ENCODE peak calls at places on chromosomes 7 and 10, in nine cellular contexts. L is fibroblast of lung, K is GM23338, F is astrocyte, I is HCT116, A is neural progenitor cell, C is PC-3, G is H1, P is mammary epithelial cell. U is an unnamed sample.

GRCh38 chr10:78165617-78166016 is 132.0 kb downstream of the RPS24 start:
- DNase-seq in G (no peak), C (peak; percentile 83), L (no peak), P (no peak), I (peak; percentile 26), A (peak; percentile 48), K (peak; percentile 57), F (no peak), U (peak; percentile 47)

GRCh38 chr10:128802062-128802461 is 665.0 kb upstream of the MGMT start:
- DNase-seq in G (peak; percentile 17), L (no peak), I (no peak), F (no peak), A (no peak), P (no peak), C (no peak), K (no peak), U (no peak)

GRCh38 chr7:51070163-51070562 is 246.4 kb downstream of the COBL start:
- DNase-seq in K (no peak), L (no peak), G (no peak), I (no peak), C (peak; percentile 51), A (no peak), F (peak; percentile 62), P (peak; percentile 11), U (no peak)

GRCh38 chr7:138223402-138223872 is 147.2 kb downstream of the AKR1D1 start:
- DNase-seq in P (no peak), A (no peak), K (no peak), L (no peak), C (no peak), I (no peak), G (no peak), F (no peak), U (no peak)

GRCh38 chr7:123828805-123829204 is 16.2 kb upstream of the HYAL4 start:
- DNase-seq in I (no peak), K (no peak), A (no peak), G (no peak), F (no peak), L (no peak), P (no peak), C (no peak), U (no peak)

GRCh38 chr10:114684085-114684821 is 26.2 kb upstream of the ABLIM1 start:
- DNase-seq in I (no peak), F (peak; percentile 70), P (no peak), K (no peak), A (no peak), L (peak; percentile 46), C (peak; percentile 43), G (no peak), U (peak; percentile 80)

GRCh38 chr7:143188994-143189393 is 5.8 kb downstream of the TAS2R39 start:
- DNase-seq in G (no peak), P (no peak), K (peak; percentile 36), C (no peak), F (no peak), A (no peak), L (no peak), I (no peak), U (no peak)

GRCh38 chr10:82813856-82814255 is 938.9 kb downstream of the NRG3 start:
- DNase-seq in L (peak; percentile 1), P (peak; percentile 47), K (no peak), A (no peak), C (no peak), G (no peak), F (peak; percentile 70), I (no peak), U (peak; percentile 38)

GRCh38 chr7:7228967-7229366 is 46.6 kb downstream of the C1GALT1 start:
- DNase-seq in L (no peak), G (no peak), I (no peak), C (no peak), A (no peak), F (no peak), P (no peak), K (no peak), U (no peak)

GRCh38 chr10:24821986-24822385 is 98.3 kb upstream of the ARHGAP21 start:
- DNase-seq in F (peak; percentile 19), A (no peak), P (peak; percentile 81), C (peak; percentile 66), L (no peak), K (no peak), G (no peak), I (peak; percentile 21), U (peak; percentile 56)

GRCh38 chr10:8279598-8279997 is 225.1 kb downstream of the GATA3 start:
- DNase-seq in L (no peak), A (no peak), I (no peak), C (peak; percentile 58), K (no peak), F (peak; percentile 84), G (no peak), P (peak; percentile 63), U (peak; percentile 24)

GRCh38 chr7:127391591-127392181 is 822 bp downstream of the ZNF800 start:
- DNase-seq in P (peak; percentile 46), L (peak; percentile 26), C (peak; percentile 30), A (peak; percentile 56), F (peak; percentile 26), K (peak; percentile 53), G (peak; percentile 56), I (no peak), U (peak; percentile 64)

GRCh38 chr10:33653584-33654367 is 319.3 kb upstream of the NRP1 start:
- DNase-seq in L (peak; percentile 26), G (no peak), F (peak; percentile 94), P (peak; percentile 64), C (peak; percentile 78), A (no peak), I (no peak), K (no peak), U (no peak)

GRCh38 chr7:157276731-157277562 is 59.9 kb upstream of the DNAJB6 start:
- DNase-seq in P (no peak), I (no peak), F (no peak), C (peak; percentile 35), K (no peak), A (no peak), G (peak; percentile 46), L (no peak), U (no peak)

GRCh38 chr10:122263971-122264370 is 7.1 kb upstream of the BTBD16 start:
- DNase-seq in F (peak; percentile 78), G (no peak), P (peak; percentile 59), K (no peak), I (no peak), A (no peak), L (peak; percentile 85), C (peak; percentile 65), U (peak; percentile 44)

GRCh38 chr10:51747211-51747610 is 47.8 kb upstream of the CSTF2T start:
- DNase-seq in G (no peak), A (peak; percentile 45), I (no peak), K (no peak), P (no peak), F (no peak), C (no peak), L (no peak), U (no peak)

GRCh38 chr10:51748959-51749358 is 49.6 kb upstream of the CSTF2T start:
- DNase-seq in P (no peak), K (no peak), I (no peak), C (no peak), F (no peak), A (no peak), L (no peak), G (no peak), U (no peak)

GRCh38 chr10:51743146-51743545 is 43.8 kb upstream of the CSTF2T start:
- DNase-seq in I (no peak), P (no peak), K (peak; percentile 13), L (no peak), C (no peak), A (peak; percentile 49), F (no peak), G (no peak), U (no peak)

DNA sequence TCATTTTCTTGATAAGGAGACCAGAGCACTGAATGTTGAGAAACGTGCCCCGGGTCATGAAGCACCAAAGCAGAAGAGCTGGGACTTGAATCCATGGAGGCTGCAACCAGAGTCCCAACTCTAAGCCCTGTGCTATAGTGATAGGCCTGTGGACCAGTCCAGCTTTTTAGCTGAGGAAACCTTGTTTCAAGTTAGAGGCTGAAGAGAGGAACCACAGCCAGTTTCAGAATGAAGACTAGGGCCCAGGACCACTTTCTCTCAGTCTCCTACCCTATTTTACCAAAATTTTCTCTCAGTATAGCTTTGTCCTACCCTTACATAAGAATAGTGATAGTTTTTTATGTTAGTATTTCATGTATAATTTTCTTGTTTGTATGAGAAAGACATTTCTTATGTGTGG is 44.8 kb upstream of the CSTF2T start:
- DNase-seq in I (no peak), F (no peak), P (no peak), C (no peak), A (no peak), G (no peak), K (no peak), L (no peak), U (no peak)
- H2AFZ ChIP-seq in I (no peak overlapping the region), F (no peak overlapping the region), P (no peak overlapping the region), C (no peak overlapping the region), A (no peak overlapping the region), G (no peak overlapping the region), K (no peak overlapping the region), L (no peak overlapping the region), U (no peak overlapping the region)

GRCh38 chr10:75408911-75409885 is 7.6 kb upstream of the ZNF503 start:
- DNase-seq in A (peak; percentile 85), K (peak; percentile 79), F (no peak), C (peak; percentile 91), L (no peak), I (no peak), G (peak; percentile 86), P (peak; percentile 81), U (peak; percentile 90)
- TF ChIP-seq CTCF in A (no peak), K (no peak), F (no peak), C (peak; percentile 41), L (no peak), I (no peak), G (no peak), P (no peak), U (peak; percentile 16)

GRCh38 chr7:27182861-27183681 is 2.0 kb downstream of the HOXA11 start:
- DNase-seq in P (no peak), C (no peak), L (no peak), A (peak; percentile 79), G (peak; percentile 63), K (peak; percentile 75), F (no peak), I (no peak), U (no peak)
- H2AFZ ChIP-seq in P (peak overlapping the region; percentile 12), C (no peak overlapping the region), L (no peak overlapping the region), A (no peak overlapping the region), G (no peak overlapping the region), K (no peak overlapping the region), F (no peak overlapping the region), I (no peak overlapping the region), U (no peak overlapping the region)

DNA sequence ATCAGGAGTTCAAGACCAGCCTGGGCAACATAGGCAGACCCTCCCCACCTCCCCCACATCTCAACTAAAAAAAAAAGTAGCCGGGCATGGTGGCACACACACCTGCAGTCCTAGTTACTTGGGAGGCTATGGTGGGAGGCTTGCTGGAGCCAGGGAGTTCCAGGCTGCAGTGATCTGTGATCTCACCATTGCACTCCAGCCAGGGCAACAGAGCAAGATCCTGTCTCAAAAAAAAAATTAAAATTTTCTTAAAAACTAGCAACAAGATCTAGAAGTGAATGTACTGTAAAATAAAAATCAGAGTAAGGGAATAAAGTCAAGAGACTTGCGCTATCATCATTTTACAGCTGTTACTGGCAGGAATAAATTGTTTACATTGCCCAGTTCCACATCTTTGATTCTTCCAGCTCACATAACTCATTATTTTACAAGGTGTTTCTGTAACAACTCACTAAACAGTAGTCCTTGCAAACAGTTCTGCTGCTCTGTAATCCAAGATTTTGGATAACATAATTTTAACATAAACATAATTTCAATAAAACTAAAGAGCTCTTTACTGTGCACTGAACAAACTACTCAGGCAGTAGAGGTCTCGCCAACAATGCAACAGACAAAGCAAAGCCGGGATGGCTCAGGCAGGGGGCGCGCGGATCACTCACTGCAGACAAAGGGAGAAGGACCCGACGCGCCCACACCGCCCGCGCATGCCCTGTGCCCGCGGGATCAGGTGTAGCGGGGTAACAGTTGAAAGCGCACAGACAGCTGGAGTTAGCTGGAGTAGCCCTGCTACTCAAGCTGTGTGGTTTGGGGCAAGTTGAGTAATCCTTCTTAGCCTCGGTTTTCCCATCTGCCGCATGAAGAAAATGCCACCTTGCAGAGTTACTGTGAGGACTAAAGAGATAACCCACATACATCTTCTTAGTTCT is 73.3 kb upstream of the NFE2L3 start:
- DNase-seq in P (peak; percentile 60), L (peak; percentile 18), A (peak; percentile 93), I (peak; percentile 41), F (peak; percentile 8), C (peak; percentile 69), G (peak; percentile 87), K (peak; percentile 90), U (peak; percentile 85)
- TF ChIP-seq CTCF in P (peak; percentile 10), L (no peak), A (peak; percentile 52), I (peak; percentile 68), F (peak; percentile 22), C (peak; percentile 71), G (peak; percentile 56), K (peak; percentile 44), U (peak; percentile 54)

U was measured in hepatocyte.